ENCODE peak calls at places on chromosome 17, in six cellular contexts. V is activated CD4-positive, alpha-beta T cell treated with anti-CD3 and anti-CD28 coated beads, Interleukin-2, amount 10 ng/mL, durations not matched to agents 24 days and 14 days; T is adrenal gland; I is DMS 273 treated with DMSO at 0.1 percent for 48 hours; Q is T-helper 2 cell; B is NCI-H460. G is an unnamed sample.

GRCh38 chr17:29140051-29140582 is 40.1 kb downstream of the MYO18A start:
- DNase-seq in V (peak), Q (peak), B (peak), T (peak), I (peak), G (peak)

GRCh38 chr17:72797142-72797541 is 295.3 kb downstream of the SLC39A11 start:
- DNase-seq in Q (no peak), V (no peak), T (no peak), B (no peak), I (no peak), G (no peak)

GRCh38 chr17:45790296-45790922 is 6.3 kb downstream of the CRHR1 start:
- DNase-seq in Q (no peak), T (no peak), I (no peak), B (no peak), V (no peak), G (no peak)

GRCh38 chr17:42675984-42676423 is 790 bp downstream of the PLEKHH3 start:
- DNase-seq in T (peak), Q (no peak), B (no peak), I (no peak), V (peak), G (peak)

GRCh38 chr17:40124279-40125141 is 2.7 kb downstream of the MSL1 start:
- DNase-seq in V (no peak), Q (no peak), T (peak), B (no peak), I (no peak), G (peak)

GRCh38 chr17:73693016-73693545 is 48.8 kb upstream of the SDK2 start:
- DNase-seq in B (no peak), V (no peak), T (no peak), I (no peak), Q (no peak), G (no peak)

GRCh38 chr17:57485916-57486315 is 229.6 kb downstream of the MSI2 start:
- DNase-seq in B (no peak), V (no peak), I (no peak), T (no peak), Q (no peak), G (no peak)

GRCh38 chr17:39752241-39752831 is 14.6 kb downstream of the GRB7 start:
- DNase-seq in V (no peak), Q (no peak), T (no peak), B (no peak), I (no peak), G (no peak)

GRCh38 chr17:58375216-58375615 is 23.2 kb upstream of the SUPT4H1 start:
- DNase-seq in B (no peak), I (no peak), V (no peak), T (no peak), Q (no peak), G (no peak)

GRCh38 chr17:32943206-32943605 is 15.3 kb downstream of the TMEM98 start:
- DNase-seq in T (no peak), I (no peak), V (no peak), Q (no peak), B (no peak), G (no peak)

GRCh38 chr17:75778861-75779249 is 5.8 kb upstream of the UNK start:
- DNase-seq in B (no peak), Q (peak), V (peak), T (no peak), I (no peak), G (no peak)

G was measured in choroid plexus epithelial cell.